ENCODE peak calls at places on chromosomes 4 and X, in ten cellular contexts. X, R, G, E, Z, K, Q, U, M and P are unnamed samples.

GRCh38 chr4:26821677-26822503 is 38.8 kb upstream of the STIM2 start:
- DNase-seq in M (no peak), E (peak; percentile 35), G (no peak), K (no peak), X (peak; percentile 4), R (peak; percentile 20), Q (peak; percentile 23), Z (no peak), U (no peak), P (no peak)

GRCh38 chr4:42600578-42600977 is 56.3 kb downstream of the ATP8A1 start:
- DNase-seq in R (no peak), Q (no peak), G (no peak), Z (no peak), X (no peak), M (no peak), U (no peak), K (no peak), E (no peak), P (no peak)

GRCh38 chrX:151713859-151714258 is 2.0 kb upstream of the FATE1 start:
- DNase-seq in G (no peak), M (peak; percentile 0), E (no peak), Z (peak; percentile 82), K (no peak), X (peak; percentile 2), Q (no peak), R (peak; percentile 22), U (no peak), P (peak; percentile 35)

GRCh38 chrX:38973327-38973726 is 172.1 kb downstream of the MID1IP1 start:
- DNase-seq in X (no peak), U (no peak), M (peak; percentile 64), K (no peak), Z (no peak), G (no peak), Q (no peak), E (no peak), R (peak; percentile 3), P (peak; percentile 48)

GRCh38 chr4:73770917-73771316 is 30.5 kb downstream of the CXCL8 start:
- DNase-seq in E (no peak), K (no peak), X (no peak), U (no peak), R (no peak), Q (peak; percentile 77), G (no peak), Z (no peak), M (no peak), P (no peak)

GRCh38 chr4:15349426-15349825 is 78.4 kb upstream of the C1QTNF7 start:
- DNase-seq in Q (no peak), Z (no peak), R (no peak), U (no peak), M (no peak), X (no peak), K (no peak), G (peak; percentile 18), E (no peak), P (peak; percentile 69)

GRCh38 chrX:99914676-99915075 is 495.4 kb downstream of the PCDH19 start:
- DNase-seq in G (no peak), Q (no peak), K (no peak), U (no peak), Z (no peak), M (no peak), E (no peak), R (no peak), X (no peak), P (no peak)

GRCh38 chrX:116278819-116279218 is 108.3 kb downstream of the AGTR2 start:
- DNase-seq in Q (no peak), U (no peak), R (no peak), M (no peak), Z (no peak), E (peak; percentile 2), G (no peak), X (no peak), K (no peak), P (no peak)

GRCh38 chrX:69987691-69988090 is 62.0 kb downstream of the AWAT2 start:
- DNase-seq in E (peak; percentile 7), M (no peak), K (no peak), Z (no peak), X (no peak), R (no peak), U (no peak), G (no peak), Q (no peak), P (no peak)

GRCh38 chr4:112765317-112765989 is 128.5 kb downstream of the LARP7 start:
- DNase-seq in Z (peak; percentile 62), K (no peak), Q (no peak), E (peak; percentile 31), G (no peak), X (peak; percentile 43), U (no peak), M (peak; percentile 13), R (peak; percentile 34), P (peak; percentile 34)

GRCh38 chr4:61985426-61985825 is 785.3 kb downstream of the ADGRL3 start:
- DNase-seq in U (no peak), X (no peak), E (no peak), Z (no peak), R (no peak), Q (no peak), K (no peak), G (no peak), M (no peak), P (no peak)

GRCh38 chr4:7862561-7863200 is 77.0 kb downstream of the AFAP1 start:
- DNase-seq in E (no peak), K (no peak), M (peak; percentile 39), Q (no peak), G (no peak), R (no peak), U (no peak), X (no peak), Z (peak; percentile 43), P (peak; percentile 64)

DNA sequence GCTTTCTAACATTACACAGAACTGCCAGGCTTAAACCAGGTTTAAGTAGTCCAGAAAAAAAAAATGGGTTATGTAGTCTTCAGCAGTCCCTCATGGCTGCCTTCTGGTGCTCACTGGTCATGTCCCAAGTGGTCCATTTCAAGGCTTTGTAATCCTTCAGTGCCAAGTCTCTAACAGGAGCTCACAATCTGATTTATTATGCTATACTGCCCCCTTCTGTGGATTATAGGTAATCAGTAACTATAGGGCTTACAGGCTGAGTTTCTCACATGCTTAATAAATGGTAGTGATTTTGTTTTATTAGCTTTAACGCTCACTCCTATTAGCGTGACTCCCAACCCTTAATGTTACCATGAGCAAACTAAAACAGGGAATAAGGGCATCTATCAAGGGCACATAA is 92.5 kb upstream of the EDA2R start:
- DNase-seq in R (peak; percentile 57), E (peak; percentile 9), K (peak; percentile 27), M (peak; percentile 14), Q (no peak), Z (no peak), X (no peak), U (no peak), G (peak; percentile 1), P (peak; percentile 69)
- H3K4me3 ChIP-seq in R (no peak overlapping the region), E (no peak overlapping the region), K (no peak overlapping the region), M (no peak overlapping the region), Q (no peak overlapping the region), Z (no peak overlapping the region), X (no peak overlapping the region), U (no peak overlapping the region), G (no peak overlapping the region), P (no peak overlapping the region)

DNA sequence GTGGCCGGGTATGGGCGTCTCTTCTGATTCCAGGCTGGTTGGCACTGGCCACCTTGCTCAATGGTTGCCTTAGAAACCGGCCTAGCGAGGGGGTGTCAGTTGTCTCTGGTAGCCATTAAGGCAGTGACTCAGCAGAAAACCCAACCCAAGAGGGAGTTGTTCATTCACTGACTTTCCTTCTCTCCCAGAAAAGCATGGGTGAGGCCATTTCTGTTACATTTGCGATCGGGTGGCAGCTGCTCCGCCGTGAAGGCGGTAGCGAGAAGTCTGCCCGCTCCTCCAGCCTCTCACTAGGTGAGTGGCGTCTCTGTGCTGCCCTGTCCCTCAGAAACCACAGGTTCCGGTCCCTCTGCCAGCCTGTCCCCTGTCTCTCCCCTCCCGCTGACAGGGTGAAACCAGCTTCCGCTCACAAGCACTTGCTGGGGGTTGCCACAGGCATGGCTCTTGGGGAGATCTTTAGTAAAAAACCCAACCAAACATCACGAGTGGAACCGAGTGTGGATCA is 17.4 kb downstream of the IRAK1 start:
- DNase-seq in X (no peak), R (peak; percentile 92), K (no peak), U (no peak), Z (no peak), M (peak; percentile 48), E (no peak), Q (no peak), G (peak; percentile 72), P (peak; percentile 63)
- H3K9ac ChIP-seq in X (no peak overlapping the region), R (peak overlapping the region; percentile 73), K (no peak overlapping the region), U (no peak overlapping the region), Z (no peak overlapping the region), M (no peak overlapping the region), E (no peak overlapping the region), Q (no peak overlapping the region), G (peak overlapping the region; percentile 30), P (peak overlapping the region; percentile 11)

GRCh38 chr4:153258750-153259149 is 54.5 kb downstream of the TRIM2 start:
- DNase-seq in Z (peak; percentile 38), K (no peak), G (no peak), Q (no peak), X (no peak), U (no peak), E (no peak), R (no peak), M (no peak), P (no peak)

GRCh38 chr4:153257151-153257620 is 52.9 kb downstream of the TRIM2 start:
- DNase-seq in Z (peak; percentile 88), E (peak; percentile 48), Q (no peak), G (peak; percentile 73), X (no peak), U (peak; percentile 78), R (peak; percentile 85), M (peak; percentile 53), K (no peak), P (peak; percentile 83)

GRCh38 chr4:153259679-153260078 is 55.4 kb downstream of the TRIM2 start:
- DNase-seq in G (no peak), Q (no peak), E (no peak), Z (no peak), X (no peak), K (no peak), R (no peak), M (no peak), U (no peak), P (peak; percentile 46)

GRCh38 chr4:153260152-153260551 is 55.9 kb downstream of the TRIM2 start:
- DNase-seq in Q (no peak), U (no peak), E (no peak), R (peak; percentile 35), G (no peak), M (no peak), K (no peak), X (no peak), Z (peak; percentile 64), P (peak; percentile 18)

DNA sequence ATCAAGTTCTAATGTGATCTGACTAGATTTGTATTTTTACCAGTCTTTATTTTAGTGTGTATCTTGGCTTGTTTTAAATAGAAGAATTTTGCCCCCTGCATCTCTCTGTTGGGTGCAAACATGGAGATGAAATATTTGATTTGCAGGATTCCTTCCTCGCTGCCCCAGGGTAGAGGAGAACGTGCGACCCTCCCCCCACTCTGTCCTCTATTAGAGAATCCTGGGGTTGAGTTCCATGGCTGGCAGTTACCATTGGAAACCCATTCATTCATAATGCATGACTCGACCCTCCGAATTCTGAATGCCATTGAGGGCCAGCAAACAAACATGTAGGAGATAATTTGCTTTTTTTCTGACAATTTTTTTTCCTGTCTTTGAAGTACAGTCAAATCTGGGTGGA is 53.7 kb downstream of the TRIM2 start:
- DNase-seq in U (no peak), Q (no peak), E (no peak), M (no peak), R (no peak), Z (peak; percentile 57), G (no peak), X (no peak), K (no peak), P (no peak)
- H3K4me1 ChIP-seq in U (no peaks in the 10 kb centered on the region), Q (no peaks in the 10 kb centered on the region), E (peaks cover 3% of the 10 kb centered on the region), M (peaks cover 7% of the 10 kb centered on the region), R (peaks cover 43% of the 10 kb centered on the region), Z (peaks cover 10% of the 10 kb centered on the region), G (peaks cover 8% of the 10 kb centered on the region), X (no peaks in the 10 kb centered on the region), K (no peaks in the 10 kb centered on the region), P (peaks cover 8% of the 10 kb centered on the region)

GRCh38 chrX:41119803-41120202 is 34.6 kb downstream of the USP9X start:
- DNase-seq in Z (no peak), R (no peak), M (no peak), G (no peak), E (no peak), X (no peak), Q (no peak), K (no peak), U (no peak), P (no peak)
- H3K4me3 ChIP-seq in Z (no peak overlapping the region), R (no peak overlapping the region), M (no peak overlapping the region), G (no peak overlapping the region), E (no peak overlapping the region), X (no peak overlapping the region), Q (no peak overlapping the region), K (no peak overlapping the region), U (no peak overlapping the region), P (no peak overlapping the region)